ENCODE peak calls at places on chromosome 18, in six cellular contexts. L, I, P, O, W and D are unnamed samples.

GRCh38 chr18:14189858-14190257 is 57.6 kb upstream of the ZNF519 start:
- DNase-seq in I (no peak), O (peak), W (no peak), P (no peak), L (no peak), D (no peak)

GRCh38 chr18:9839806-9840205 is 46.0 kb upstream of the TXNDC2 start:
- DNase-seq in I (peak), P (peak), W (no peak), O (no peak), L (no peak), D (no peak)

GRCh38 chr18:44637210-44638051 is 43.3 kb upstream of the SETBP1 start:
- DNase-seq in W (no peak), O (no peak), I (no peak), P (no peak), L (no peak), D (no peak)

GRCh38 chr18:3264362-3264761 is 2.4 kb downstream of the MYL12B start:
- DNase-seq in O (no peak), L (no peak), I (no peak), W (no peak), P (no peak), D (no peak)

GRCh38 chr18:37540424-37541121 is 25.0 kb downstream of the CELF4 start:
- DNase-seq in L (no peak), P (no peak), I (no peak), W (no peak), O (no peak), D (no peak)

GRCh38 chr18:13136689-13137040 is 81.9 kb upstream of the LDLRAD4 start:
- DNase-seq in W (peak), O (no peak), I (peak), L (no peak), P (peak), D (peak)

GRCh38 chr18:32769242-32770180 is 3.3 kb downstream of the KLHL14 start:
- DNase-seq in O (no peak), L (peak), P (peak), I (peak), W (no peak), D (peak)

GRCh38 chr18:136433-136832 is 21.9 kb upstream of the USP14 start:
- DNase-seq in I (peak), P (no peak), O (no peak), L (no peak), W (no peak), D (no peak)

GRCh38 chr18:57561728-57562423 is 24.6 kb downstream of the FECH start:
- DNase-seq in P (no peak), L (no peak), I (peak), O (peak), W (no peak), D (peak)

GRCh38 chr18:46621871-46622270 is 35.1 kb downstream of the LOXHD1 start:
- DNase-seq in P (no peak), W (no peak), L (no peak), I (peak), O (no peak), D (no peak)

GRCh38 chr18:73942081-73942625 is 205.5 kb downstream of the FBXO15 start:
- DNase-seq in L (no peak), I (no peak), O (no peak), W (no peak), P (no peak), D (no peak)

GRCh38 chr18:11040823-11041712 is 108.3 kb downstream of the PIEZO2 start:
- DNase-seq in L (peak), I (peak), P (peak), W (no peak), O (peak), D (peak)

GRCh38 chr18:24726727-24727539 is 266.5 kb downstream of the HRH4 start:
- DNase-seq in P (peak), L (peak), W (peak), I (peak), O (peak), D (peak)

GRCh38 chr18:28863396-28863795 is 686.5 kb upstream of the CDH2 start:
- DNase-seq in P (no peak), W (no peak), I (no peak), L (no peak), O (no peak), D (no peak)

GRCh38 chr18:59837586-59837985 is 62.2 kb upstream of the PMAIP1 start:
- DNase-seq in O (peak), W (no peak), I (peak), L (peak), P (peak), D (peak)

GRCh38 chr18:63789327-63789726 is 14.1 kb downstream of the SERPINB7 start:
- DNase-seq in L (no peak), P (no peak), O (no peak), I (no peak), W (no peak), D (no peak)

GRCh38 chr18:3226048-3226447 is 6.3 kb upstream of the MYOM1 start:
- DNase-seq in O (no peak), P (no peak), I (no peak), W (no peak), L (no peak), D (no peak)

GRCh38 chr18:30302181-30302580 is 740.4 kb downstream of the DSC3 start:
- DNase-seq in L (no peak), O (no peak), I (no peak), P (no peak), W (no peak), D (no peak)

GRCh38 chr18:2909431-2910140 is 62.8 kb downstream of the EMILIN2 start:
- DNase-seq in O (no peak), I (peak), L (no peak), P (no peak), W (no peak), D (no peak)

GRCh38 chr18:79246309-79247108 is 149.2 kb upstream of the NFATC1 start:
- DNase-seq in O (peak), P (peak), W (peak), L (peak), I (peak), D (peak)

GRCh38 chr18:79502785-79503184 is 107.1 kb downstream of the NFATC1 start:
- DNase-seq in P (no peak), I (no peak), L (no peak), O (no peak), W (no peak), D (no peak)

GRCh38 chr18:74370163-74370562 is 54.5 kb downstream of the C18orf63 start:
- DNase-seq in P (no peak), W (no peak), L (no peak), I (no peak), O (no peak), D (no peak)

GRCh38 chr18:6557052-6557451 is 142.3 kb upstream of the L3MBTL4 start:
- DNase-seq in O (no peak), P (peak), L (no peak), W (no peak), I (peak), D (no peak)

GRCh38 chr18:53093650-53094049 is 753.7 kb downstream of the DCC start:
- DNase-seq in I (no peak), W (no peak), P (no peak), L (no peak), O (no peak), D (no peak)

GRCh38 chr18:55079481-55080350 is 120.5 kb upstream of the CCDC68 start:
- DNase-seq in O (no peak), I (peak), W (no peak), P (no peak), L (no peak), D (no peak)

GRCh38 chr18:9700261-9700796 is 7.8 kb upstream of the RAB31 start:
- DNase-seq in O (no peak), P (no peak), L (no peak), I (peak), W (no peak), D (no peak)

GRCh38 chr18:6661692-6662415 is 67.7 kb upstream of the ARHGAP28 start:
- DNase-seq in W (no peak), O (no peak), I (no peak), L (no peak), P (no peak), D (no peak)

GRCh38 chr18:76472811-76473210 is 22.2 kb downstream of the ZNF516 start:
- DNase-seq in O (no peak), W (no peak), I (no peak), L (no peak), P (no peak), D (no peak)

GRCh38 chr18:69597561-69597960 is 196.9 kb downstream of the DOK6 start:
- DNase-seq in P (no peak), L (no peak), W (no peak), I (no peak), O (no peak), D (no peak)

GRCh38 chr18:13292736-13293135 is 74.2 kb downstream of the LDLRAD4 start:
- DNase-seq in P (no peak), I (peak), O (no peak), W (no peak), L (no peak), D (no peak)

GRCh38 chr18:12883003-12883683 is 894 bp downstream of the PTPN2 start:
- DNase-seq in I (no peak), W (peak), L (peak), O (no peak), P (no peak), D (peak)

GRCh38 chr18:8895987-8896619 is 190.7 kb downstream of the MTCL1 start:
- DNase-seq in W (no peak), L (no peak), O (peak), P (no peak), I (no peak), D (no peak)

GRCh38 chr18:3713166-3713565 is 263.2 kb downstream of the TGIF1 start:
- DNase-seq in P (no peak), L (no peak), I (no peak), W (no peak), O (no peak), D (no peak)

GRCh38 chr18:11767935-11768334 is 78.9 kb downstream of the GNAL start:
- DNase-seq in L (no peak), W (no peak), O (peak), I (no peak), P (no peak), D (no peak)

GRCh38 chr18:7877609-7878008 is 310.5 kb downstream of the PTPRM start:
- DNase-seq in P (no peak), I (no peak), W (no peak), O (no peak), L (no peak), D (no peak)
- TF ChIP-seq CTCF in P (no peak), I (no peak), W (no peak), O (no peak), L (no peak), D (no peak)

DNA sequence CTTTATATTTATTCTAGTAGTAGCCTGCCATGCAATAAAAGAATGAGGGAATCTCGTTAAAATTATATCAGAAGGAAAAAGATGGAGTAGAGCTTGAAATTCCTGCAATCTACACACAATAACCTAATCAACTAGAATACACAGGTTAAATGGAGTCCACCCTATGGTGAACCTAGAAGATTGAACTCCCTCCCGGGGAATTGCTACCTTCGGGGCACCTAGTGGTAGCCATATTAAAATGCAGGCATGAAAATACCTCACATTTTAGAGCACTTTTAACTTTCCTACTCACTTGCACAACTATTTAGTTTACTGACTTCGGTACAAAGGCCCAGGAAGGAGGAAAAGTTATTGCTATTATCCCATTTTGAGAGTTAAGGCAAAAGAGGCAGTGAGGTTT is 174.5 kb downstream of the SS18 start:
- DNase-seq in P (no peak), L (no peak), W (no peak), I (no peak), O (no peak), D (no peak)
- TF ChIP-seq CTCF in P (peak), L (no peak), W (peak), I (peak), O (peak), D (no peak)

DNA sequence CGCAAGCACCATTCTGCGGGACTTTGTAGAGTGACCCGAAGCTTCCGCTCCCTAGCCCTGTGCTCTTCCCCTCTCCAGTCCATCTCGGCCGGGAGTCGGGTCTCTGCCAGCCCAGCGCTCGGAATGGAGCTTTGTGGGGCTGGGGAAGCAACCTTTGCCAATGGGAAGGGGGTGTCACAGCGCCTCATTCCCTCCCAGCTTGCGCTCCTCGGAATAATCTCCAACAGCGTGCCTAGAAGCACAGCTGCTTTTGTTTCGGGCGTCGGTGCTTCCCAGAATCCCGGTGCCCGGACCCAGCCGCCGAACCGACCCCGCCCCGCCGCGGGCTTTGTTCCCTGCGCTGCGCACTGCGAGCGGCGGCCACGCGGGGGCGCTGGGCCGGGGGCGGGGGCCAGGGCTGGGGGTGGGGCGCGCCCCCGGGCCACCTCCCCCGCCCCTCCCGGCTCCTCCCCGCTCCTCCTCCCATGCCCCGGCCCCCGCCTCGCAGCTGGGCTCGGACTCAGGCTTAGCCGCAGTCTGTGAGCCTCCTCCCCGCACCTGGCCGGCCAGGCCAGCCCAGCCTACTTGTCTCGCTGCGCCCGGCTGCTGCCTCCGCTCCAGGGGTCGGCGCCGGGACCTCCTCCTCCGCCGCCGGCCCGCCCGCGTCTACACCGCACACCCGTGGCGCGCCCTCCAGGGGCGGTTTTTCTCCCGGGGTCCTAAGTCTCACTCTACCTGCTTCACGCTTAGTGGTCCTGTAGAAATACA is 77.7 kb upstream of the SMAD2 start:
- DNase-seq in O (no peak), I (peak), L (peak), W (peak), P (peak), D (peak)
- TF ChIP-seq CTCF in O (peak), I (peak), L (peak), W (peak), P (peak), D (peak)

DNA sequence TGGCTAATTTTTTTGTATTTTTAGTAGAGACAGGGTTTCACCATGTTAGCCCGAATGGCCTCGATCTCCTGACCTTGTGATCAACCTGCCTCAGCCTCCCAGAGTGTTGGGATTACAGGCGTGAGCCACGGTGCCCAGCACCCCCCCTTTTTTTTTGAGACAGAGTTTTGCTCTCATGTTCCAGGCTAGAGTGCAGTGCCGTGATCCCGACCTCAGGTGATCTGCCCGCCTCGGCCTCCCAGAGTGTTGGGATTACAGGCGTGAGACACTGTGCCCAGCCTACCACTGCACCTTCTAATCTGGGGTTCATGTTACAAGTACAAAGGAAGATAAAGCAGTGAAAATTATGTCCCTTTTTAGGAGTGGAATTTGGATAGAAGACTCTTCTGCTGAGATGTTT is 41.5 kb upstream of the CABLES1 start:
- DNase-seq in P (no peak), L (no peak), I (no peak), W (no peak), O (no peak), D (no peak)
- TF ChIP-seq CTCF in P (no peak), L (no peak), I (no peak), W (no peak), O (no peak), D (no peak)

DNA sequence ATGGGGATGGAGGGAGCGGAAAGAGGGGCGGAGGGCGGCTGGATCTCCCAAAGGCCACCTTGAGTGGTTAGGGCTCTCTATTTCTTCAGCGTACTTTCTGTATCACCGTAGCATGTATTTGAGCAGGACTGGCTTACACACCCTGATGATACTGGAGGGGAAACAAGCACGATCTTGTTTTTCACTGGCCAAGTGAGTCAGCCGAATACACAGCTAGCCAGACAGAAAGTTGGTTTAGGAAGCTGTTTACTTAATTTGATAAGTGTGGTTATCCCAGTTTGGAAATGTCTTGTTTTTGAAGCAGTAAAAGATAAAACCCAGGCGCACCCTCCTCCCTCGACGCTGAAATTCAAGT is 547 bp downstream of the RIOK3 start:
- DNase-seq in O (peak), L (no peak), P (no peak), I (no peak), W (no peak), D (no peak)
- TF ChIP-seq CTCF in O (no peak), L (no peak), P (no peak), I (no peak), W (no peak), D (no peak)